ENCODE peak calls at places on chromosomes 4 and X, in five cellular contexts. X, H, W, B and J are unnamed samples.

GRCh38 chr4:38818441-38818976 is 13.9 kb upstream of the TLR1 start:
- DNase-seq in B (no peak), X (peak), W (no peak), H (peak), J (no peak)

GRCh38 chrX:110409925-110410324 is 51.3 kb downstream of the RTL9 start:
- DNase-seq in W (no peak), X (no peak), B (peak), H (no peak), J (no peak)

GRCh38 chr4:96063639-96064038 is 223.7 kb downstream of the PDHA2 start:
- DNase-seq in B (no peak), X (no peak), H (no peak), W (no peak), J (no peak)

GRCh38 chrX:105460366-105460765 is 239.9 kb upstream of the TEX13A start:
- DNase-seq in W (no peak), B (peak), X (no peak), H (no peak), J (no peak)

GRCh38 chrX:73561791-73562190 is 1.2 kb upstream of the CHIC1 start:
- DNase-seq in X (no peak), B (peak), W (no peak), H (no peak), J (no peak)

GRCh38 chr4:183355405-183355804 is 33.2 kb upstream of the CLDN24 start:
- DNase-seq in W (no peak), B (peak), X (no peak), H (no peak), J (no peak)

GRCh38 chr4:110165382-110166285 is 32.8 kb downstream of the ELOVL6 start:
- DNase-seq in W (peak), H (no peak), X (peak), B (peak), J (no peak)

GRCh38 chr4:33696066-33696465 is 2548.2 kb downstream of the ARAP2 start:
- DNase-seq in B (peak), W (no peak), X (no peak), H (no peak), J (no peak)

GRCh38 chr4:159298502-159298901 is 195.6 kb downstream of the RAPGEF2 start:
- DNase-seq in B (peak), X (no peak), H (no peak), W (no peak), J (no peak)

GRCh38 chrX:46216406-46216805 is 328.8 kb downstream of the ZNF674 start:
- DNase-seq in H (no peak), B (no peak), W (no peak), X (no peak), J (no peak)

GRCh38 chrX:40065291-40066046 is 32.3 kb downstream of the BCOR start:
- DNase-seq in H (no peak), B (no peak), W (no peak), X (no peak), J (no peak)

GRCh38 chr4:185343726-185344581 is 51.8 kb downstream of the LRP2BP start:
- DNase-seq in W (no peak), H (no peak), X (peak), B (peak), J (no peak)

GRCh38 chrX:120299928-120300327 is 11.3 kb downstream of the TMEM255A start:
- DNase-seq in X (no peak), W (peak), H (no peak), B (no peak), J (no peak)

GRCh38 chrX:106159861-106160282 is 8.2 kb upstream of the PWWP3B start:
- DNase-seq in W (no peak), B (no peak), H (no peak), X (no peak), J (no peak)

GRCh38 chr4:76956961-76957738 is 7.6 kb downstream of the SEPTIN11 start:
- DNase-seq in X (peak), H (no peak), B (peak), W (no peak), J (no peak)

GRCh38 chrX:4841216-4841745 is 1127.8 kb upstream of the PRKX start:
- DNase-seq in B (peak), X (peak), H (no peak), W (no peak), J (no peak)

GRCh38 chr4:86633854-86634253 is 39.7 kb downstream of the PTPN13 start:
- DNase-seq in X (no peak), W (no peak), B (no peak), H (no peak), J (no peak)

GRCh38 chr4:23680616-23681518 is 209.0 kb downstream of the PPARGC1A start:
- DNase-seq in X (no peak), B (peak), H (no peak), W (no peak), J (no peak)

GRCh38 chr4:150573534-150573933 is 8.4 kb upstream of the MAB21L2 start:
- DNase-seq in X (no peak), B (peak), H (no peak), W (no peak), J (no peak)

GRCh38 chr4:5364406-5364805 is 313.1 kb downstream of the STK32B start:
- DNase-seq in X (no peak), B (no peak), W (no peak), H (no peak), J (no peak)

GRCh38 chr4:89661490-89661889 is 175.5 kb downstream of the SNCA start:
- DNase-seq in X (no peak), W (no peak), B (peak), H (no peak), J (no peak)

GRCh38 chrX:9905288-9905687 is 61.9 kb upstream of the CLDN34 start:
- DNase-seq in H (no peak), W (no peak), X (no peak), B (peak), J (no peak)

GRCh38 chrX:39975094-39975865 is 122.5 kb downstream of the BCOR start:
- DNase-seq in W (no peak), X (peak), H (peak), B (no peak), J (no peak)

GRCh38 chrX:96909291-96909690 is 25.6 kb downstream of the RPA4 start:
- DNase-seq in W (no peak), B (peak), X (peak), H (no peak), J (no peak)

GRCh38 chr4:108385076-108385475 is 216.3 kb upstream of the LEF1 start:
- DNase-seq in H (no peak), B (no peak), W (no peak), X (no peak), J (no peak)

GRCh38 chr4:154686838-154687237 is 57.0 kb upstream of the LRAT start:
- DNase-seq in X (no peak), W (no peak), H (no peak), B (peak), J (no peak)

GRCh38 chr4:37981844-37982720 is 21.9 kb downstream of the PTTG2 start:
- DNase-seq in H (no peak), B (peak), W (peak), X (no peak), J (no peak)

GRCh38 chr4:184699941-184700340 is 34.0 kb downstream of the CENPU start:
- DNase-seq in H (no peak), W (no peak), X (no peak), B (peak), J (no peak)

GRCh38 chrX:104662694-104663093 is 96.7 kb downstream of the IL1RAPL2 start:
- DNase-seq in W (no peak), B (no peak), X (no peak), H (no peak), J (no peak)

GRCh38 chrX:56033495-56034180 is 198.5 kb upstream of the KLF8 start:
- DNase-seq in W (no peak), B (no peak), X (no peak), H (no peak), J (no peak)

GRCh38 chr4:143417679-143418403 is 81.2 kb downstream of the GAB1 start:
- DNase-seq in H (no peak), B (no peak), W (peak), X (no peak), J (no peak)

GRCh38 chr4:139509727-139510410 is 46.1 kb downstream of the SETD7 start:
- DNase-seq in X (peak), W (peak), B (peak), H (no peak), J (no peak)
- TF ChIP-seq CTCF in X (peak), W (peak), B (peak), H (no peak), J (peak)

GRCh38 chr4:47704693-47705325 is 133.1 kb downstream of the CORIN start:
- DNase-seq in W (peak), H (no peak), B (peak), X (peak), J (peak)

GRCh38 chr4:47703964-47704363 is 133.9 kb downstream of the CORIN start:
- DNase-seq in X (no peak), B (peak), W (no peak), H (no peak), J (no peak)

GRCh38 chr4:47703008-47703407 is 134.9 kb downstream of the CORIN start:
- DNase-seq in W (no peak), X (no peak), B (no peak), H (no peak), J (no peak)

GRCh38 chr4:47701286-47701685 is 136.6 kb downstream of the CORIN start:
- DNase-seq in H (no peak), X (no peak), W (no peak), B (no peak), J (no peak)

DNA sequence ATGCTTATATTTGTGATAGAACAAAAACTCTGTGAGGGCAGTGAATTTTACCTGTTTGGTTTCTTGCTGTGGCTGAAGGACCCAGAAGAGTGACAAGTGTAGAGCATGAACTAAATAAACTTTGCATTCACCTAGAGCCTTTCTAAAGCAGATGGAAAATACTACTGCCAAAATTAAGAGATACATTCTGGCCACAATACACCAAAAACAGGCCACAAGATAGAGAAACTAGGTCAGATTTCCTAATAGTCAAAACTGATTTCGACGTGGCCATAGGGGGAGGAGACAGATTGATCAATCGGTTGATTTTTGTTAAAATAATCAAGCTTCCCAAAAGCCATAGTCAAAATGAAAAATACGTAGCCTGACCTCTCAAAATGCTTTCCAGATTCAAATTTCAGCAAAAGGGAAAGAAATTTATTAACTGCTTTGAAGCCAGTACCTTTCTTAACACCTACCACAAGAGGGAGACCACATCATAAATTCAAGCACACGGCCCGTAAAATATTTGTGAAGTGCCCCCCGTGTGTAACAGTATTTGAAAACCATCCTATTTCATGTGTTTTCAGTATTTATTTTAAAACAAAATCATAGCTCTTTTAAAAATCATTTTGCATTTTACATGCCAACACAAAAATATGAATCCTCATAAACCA is 132.4 kb downstream of the CORIN start:
- DNase-seq in B (peak), H (no peak), W (peak), X (peak), J (no peak)
- TF ChIP-seq CTCF in B (peak), H (no peak), W (peak), X (peak), J (no peak)

GRCh38 chr4:47485047-47485692 is at the start of gene ATP10D:
- DNase-seq in B (peak), X (peak), W (peak), H (peak), J (peak)
- TF ChIP-seq CTCF in B (no peak), X (no peak), W (no peak), H (peak), J (no peak)

DNA sequence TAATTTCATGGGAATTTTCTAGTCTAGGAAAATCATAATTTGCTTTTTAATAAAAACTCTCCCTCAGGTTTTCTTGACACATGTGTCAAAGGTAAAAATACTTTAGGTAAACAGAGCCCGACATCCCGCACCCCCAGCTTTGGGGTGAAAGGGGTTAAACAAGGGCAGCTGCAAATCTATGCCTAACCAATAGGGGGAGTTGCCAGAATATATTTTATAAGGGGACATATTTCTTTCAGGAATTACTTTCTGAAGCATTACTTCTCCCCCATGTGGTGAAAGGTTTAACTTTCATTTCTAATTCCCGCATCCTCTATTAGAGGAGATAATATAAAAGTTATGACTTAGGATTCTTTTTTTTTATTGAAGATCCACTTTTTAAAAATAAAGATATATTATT is 53.9 kb upstream of the HEPH start:
- DNase-seq in W (peak), B (peak), X (peak), H (no peak), J (no peak)
- TF ChIP-seq CTCF in W (peak), B (peak), X (peak), H (peak), J (no peak)

GRCh38 chr4:7853271-7853670 is 86.4 kb downstream of the AFAP1 start:
- DNase-seq in X (no peak), W (no peak), B (no peak), H (no peak), J (no peak)

GRCh38 chr4:7852568-7853185 is 87.0 kb downstream of the AFAP1 start:
- DNase-seq in B (no peak), X (no peak), W (no peak), H (no peak), J (no peak)

GRCh38 chr4:7847206-7847605 is 92.5 kb downstream of the AFAP1 start:
- DNase-seq in W (no peak), H (no peak), B (no peak), X (no peak), J (no peak)

GRCh38 chr4:7854211-7854610 is 85.5 kb downstream of the AFAP1 start:
- DNase-seq in X (no peak), H (no peak), W (no peak), B (no peak), J (no peak)

GRCh38 chr4:7850489-7850888 is 89.2 kb downstream of the AFAP1 start:
- DNase-seq in W (no peak), B (no peak), H (no peak), X (no peak), J (no peak)
- TF ChIP-seq CTCF in W (peak), B (no peak), H (no peak), X (no peak), J (no peak)

GRCh38 chr4:104901438-104901837 is 245.2 kb upstream of the TET2 start:
- DNase-seq in H (no peak), W (no peak), X (peak), B (no peak), J (no peak)
- TF ChIP-seq CTCF in H (no peak), W (no peak), X (peak), B (no peak), J (no peak)

DNA sequence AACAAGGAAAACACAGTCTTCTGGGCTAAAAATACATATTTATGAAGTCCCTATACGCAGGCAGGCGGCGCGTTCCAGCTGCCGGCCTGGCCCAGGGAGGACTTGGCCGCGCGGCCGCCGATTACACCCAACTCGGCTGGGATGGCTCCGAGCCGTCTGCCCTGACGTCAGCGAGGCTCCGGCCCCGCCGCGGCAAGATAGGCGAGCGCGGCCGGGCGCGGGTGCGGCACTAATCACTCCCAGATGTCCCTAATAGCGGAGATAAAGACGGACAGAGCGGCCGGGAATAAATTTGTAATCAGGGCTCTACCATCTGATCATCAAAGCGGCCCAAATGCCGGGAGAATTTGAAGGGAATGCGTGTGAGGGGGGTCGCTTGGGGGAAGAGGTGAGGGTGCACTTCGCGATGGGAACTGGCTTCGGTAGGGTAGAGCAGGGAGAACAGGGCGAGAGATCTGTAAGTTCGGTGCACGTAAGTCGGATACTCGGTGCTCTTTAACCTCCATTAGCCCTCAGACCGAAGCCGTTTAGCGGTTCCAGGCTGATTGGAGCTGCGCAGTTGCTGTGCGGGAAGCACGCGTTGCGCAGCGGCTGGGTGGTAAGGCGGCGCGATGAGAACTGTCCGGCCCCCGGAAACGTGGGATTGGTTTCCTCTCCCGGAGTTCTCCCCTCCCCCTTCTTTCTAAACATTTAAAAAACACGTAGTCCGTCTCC is 7.7 kb downstream of the HAND2 start:
- DNase-seq in B (peak), H (no peak), X (peak), W (no peak), J (no peak)
- TF ChIP-seq CTCF in B (no peak), H (no peak), X (peak), W (no peak), J (no peak)

GRCh38 chrX:15567886-15568616 is 32.7 kb downstream of the ACE2 start:
- DNase-seq in H (no peak), X (peak), W (no peak), B (no peak), J (no peak)
- TF ChIP-seq CTCF in H (no peak), X (peak), W (no peak), B (peak), J (no peak)

GRCh38 chrX:23035493-23035892 is 35.7 kb downstream of the DDX53 start:
- DNase-seq in B (no peak), H (no peak), W (no peak), X (no peak), J (no peak)
- TF ChIP-seq CTCF in B (no peak), H (no peak), W (no peak), X (no peak), J (no peak)